ENCODE peak calls at places on chromosomes 4 and X, in eight cellular contexts. One of them, this sample, is unnamed.

GRCh38 chrX:46433892-46434291 is 111.3 kb downstream of the ZNF674 start:
- DNase-seq in activated T-cell treated with anti-CD3 and anti-CD28 coated beads for 48 hours: no peak
- DNase-seq in activated CD4-positive, alpha-beta T cell treated with anti-CD3 and anti-CD28 coated beads, Interleukin-2, amount 50 U/mL, for 24 hours: no peak
- DNase-seq in lung: no peak
- DNase-seq in stimulated activated naive B cell treated with anti-CD40 and anti-IgM and Interleukin-4, amounts not matched to agents 10 μg/mL and 1 μg/mL and 100 μg/mL, for 72 hours: no peak
- DNase-seq in CD8-positive, alpha-beta T cell: no peak
- DNase-seq in astrocyte of the hippocampus: peak; percentile 33
- DNase-seq in epithelial cell of esophagus: no peak
- DNase-seq in this sample: no peak

GRCh38 chrX:119272882-119273806 is 37.1 kb downstream of the PGRMC1 start:
- DNase-seq in stimulated activated naive B cell treated with anti-CD40 and anti-IgM and Interleukin-4, amounts not matched to agents 10 μg/mL and 1 μg/mL and 100 μg/mL, for 72 hours: peak; percentile 32
- DNase-seq in lung: no peak
- DNase-seq in astrocyte of the hippocampus: peak; percentile 49
- DNase-seq in activated T-cell treated with anti-CD3 and anti-CD28 coated beads for 48 hours: peak; percentile 43
- DNase-seq in CD8-positive, alpha-beta T cell: peak; percentile 53
- DNase-seq in activated CD4-positive, alpha-beta T cell treated with anti-CD3 and anti-CD28 coated beads, Interleukin-2, amount 50 U/mL, for 24 hours: peak; percentile 13
- DNase-seq in epithelial cell of esophagus: peak; percentile 74
- DNase-seq in this sample: peak; percentile 26

GRCh38 chr4:98951710-98952109 is 22.8 kb upstream of the EIF4E start:
- DNase-seq in activated T-cell treated with anti-CD3 and anti-CD28 coated beads for 48 hours: no peak
- DNase-seq in epithelial cell of esophagus: peak; percentile 26
- DNase-seq in CD8-positive, alpha-beta T cell: no peak
- DNase-seq in stimulated activated naive B cell treated with anti-CD40 and anti-IgM and Interleukin-4, amounts not matched to agents 10 μg/mL and 1 μg/mL and 100 μg/mL, for 72 hours: no peak
- DNase-seq in lung: no peak
- DNase-seq in activated CD4-positive, alpha-beta T cell treated with anti-CD3 and anti-CD28 coated beads, Interleukin-2, amount 50 U/mL, for 24 hours: no peak
- DNase-seq in astrocyte of the hippocampus: no peak
- DNase-seq in this sample: no peak

GRCh38 chr4:84804126-84804525 is 162.4 kb downstream of the WDFY3 start:
- DNase-seq in stimulated activated naive B cell treated with anti-CD40 and anti-IgM and Interleukin-4, amounts not matched to agents 10 μg/mL and 1 μg/mL and 100 μg/mL, for 72 hours: no peak
- DNase-seq in activated CD4-positive, alpha-beta T cell treated with anti-CD3 and anti-CD28 coated beads, Interleukin-2, amount 50 U/mL, for 24 hours: no peak
- DNase-seq in activated T-cell treated with anti-CD3 and anti-CD28 coated beads for 48 hours: no peak
- DNase-seq in astrocyte of the hippocampus: peak; percentile 81
- DNase-seq in lung: no peak
- DNase-seq in epithelial cell of esophagus: no peak
- DNase-seq in CD8-positive, alpha-beta T cell: no peak
- DNase-seq in this sample: no peak

GRCh38 chrX:114619874-114620273 is 36.0 kb downstream of the HTR2C start:
- DNase-seq in activated CD4-positive, alpha-beta T cell treated with anti-CD3 and anti-CD28 coated beads, Interleukin-2, amount 50 U/mL, for 24 hours: no peak
- DNase-seq in lung: no peak
- DNase-seq in CD8-positive, alpha-beta T cell: no peak
- DNase-seq in astrocyte of the hippocampus: no peak
- DNase-seq in activated T-cell treated with anti-CD3 and anti-CD28 coated beads for 48 hours: no peak
- DNase-seq in stimulated activated naive B cell treated with anti-CD40 and anti-IgM and Interleukin-4, amounts not matched to agents 10 μg/mL and 1 μg/mL and 100 μg/mL, for 72 hours: no peak
- DNase-seq in epithelial cell of esophagus: peak; percentile 4
- DNase-seq in this sample: no peak

GRCh38 chr4:98828801-98829200 is 100.1 kb downstream of the EIF4E start:
- DNase-seq in activated CD4-positive, alpha-beta T cell treated with anti-CD3 and anti-CD28 coated beads, Interleukin-2, amount 50 U/mL, for 24 hours: peak; percentile 11
- DNase-seq in activated T-cell treated with anti-CD3 and anti-CD28 coated beads for 48 hours: peak; percentile 6
- DNase-seq in epithelial cell of esophagus: peak; percentile 37
- DNase-seq in lung: no peak
- DNase-seq in astrocyte of the hippocampus: no peak
- DNase-seq in CD8-positive, alpha-beta T cell: peak; percentile 38
- DNase-seq in stimulated activated naive B cell treated with anti-CD40 and anti-IgM and Interleukin-4, amounts not matched to agents 10 μg/mL and 1 μg/mL and 100 μg/mL, for 72 hours: no peak
- DNase-seq in this sample: no peak

GRCh38 chr4:68342139-68342538 is 7.8 kb downstream of the YTHDC1 start:
- DNase-seq in activated T-cell treated with anti-CD3 and anti-CD28 coated beads for 48 hours: no peak
- DNase-seq in lung: no peak
- DNase-seq in epithelial cell of esophagus: peak; percentile 71
- DNase-seq in stimulated activated naive B cell treated with anti-CD40 and anti-IgM and Interleukin-4, amounts not matched to agents 10 μg/mL and 1 μg/mL and 100 μg/mL, for 72 hours: no peak
- DNase-seq in astrocyte of the hippocampus: peak; percentile 61
- DNase-seq in CD8-positive, alpha-beta T cell: no peak
- DNase-seq in activated CD4-positive, alpha-beta T cell treated with anti-CD3 and anti-CD28 coated beads, Interleukin-2, amount 50 U/mL, for 24 hours: no peak
- DNase-seq in this sample: no peak

GRCh38 chrX:72347366-72347765 is 41.7 kb upstream of the CITED1 start:
- DNase-seq in activated CD4-positive, alpha-beta T cell treated with anti-CD3 and anti-CD28 coated beads, Interleukin-2, amount 50 U/mL, for 24 hours: no peak
- DNase-seq in lung: no peak
- DNase-seq in astrocyte of the hippocampus: no peak
- DNase-seq in epithelial cell of esophagus: no peak
- DNase-seq in activated T-cell treated with anti-CD3 and anti-CD28 coated beads for 48 hours: no peak
- DNase-seq in CD8-positive, alpha-beta T cell: no peak
- DNase-seq in stimulated activated naive B cell treated with anti-CD40 and anti-IgM and Interleukin-4, amounts not matched to agents 10 μg/mL and 1 μg/mL and 100 μg/mL, for 72 hours: no peak
- DNase-seq in this sample: no peak